ENCODE peak calls at places on chromosomes 3 and 15, in five cellular contexts. M is stomach, E is AG04450, D is kidney, T is esophagus muscularis mucosa. Z is an unnamed sample.

GRCh38 chr3:63333815-63334214 is 55.7 kb downstream of the SYNPR start:
- DNase-seq in M (no peak), D (no peak), T (no peak), E (no peak), Z (no peak)

GRCh38 chr3:50971487-50971924 is 296.8 kb downstream of the DOCK3 start:
- DNase-seq in D (no peak), M (peak), E (peak), T (no peak), Z (no peak)

GRCh38 chr15:35301088-35301487 is 216.0 kb upstream of the NANOGP8 start:
- DNase-seq in E (no peak), T (no peak), D (no peak), M (no peak), Z (no peak)

GRCh38 chr15:80989110-80989517 is 505 bp downstream of the MESD start:
- DNase-seq in E (no peak), M (no peak), D (no peak), T (no peak), Z (no peak)

GRCh38 chr15:38905634-38906033 is 341.0 kb upstream of the RASGRP1 start:
- DNase-seq in D (no peak), E (no peak), T (no peak), M (no peak), Z (no peak)

GRCh38 chr15:58407366-58407765 is 24.4 kb upstream of the LIPC start:
- DNase-seq in T (peak), E (no peak), M (no peak), D (no peak), Z (no peak)

GRCh38 chr3:49867871-49868321 is 1.8 kb downstream of the CAMKV start:
- DNase-seq in T (no peak), E (no peak), D (peak), M (no peak), Z (no peak)

GRCh38 chr3:78804251-78805037 is 963.4 kb downstream of the ROBO1 start:
- DNase-seq in E (no peak), D (no peak), T (no peak), M (no peak), Z (no peak)

GRCh38 chr3:186600896-186601295 is 12.0 kb upstream of the AHSG start:
- DNase-seq in D (no peak), T (no peak), E (no peak), M (no peak), Z (no peak)

GRCh38 chr3:129058441-129059194 is 2.0 kb upstream of the GP9 start:
- DNase-seq in M (peak), T (no peak), D (peak), E (no peak), Z (no peak)

GRCh38 chr3:191154827-191155226 is 44.2 kb upstream of the OSTN start:
- DNase-seq in D (no peak), E (no peak), M (no peak), T (no peak), Z (no peak)

GRCh38 chr15:48221261-48221660 is 15.2 kb downstream of the SLC12A1 start:
- DNase-seq in M (no peak), D (no peak), T (no peak), E (no peak), Z (no peak)

GRCh38 chr3:64792458-64792857 is 104.7 kb upstream of the ADAMTS9 start:
- DNase-seq in E (no peak), T (no peak), M (no peak), D (no peak), Z (no peak)

GRCh38 chr3:126971891-126972351 is 11.0 kb upstream of the PLXNA1 start:
- DNase-seq in T (peak), M (peak), E (no peak), D (peak), Z (peak)

GRCh38 chr15:41856716-41857115 is 18.1 kb downstream of the PLA2G4B start:
- DNase-seq in D (no peak), M (no peak), E (no peak), T (no peak), Z (no peak)

GRCh38 chr15:56385908-56386307 is 20.7 kb downstream of the TEX9 start:
- DNase-seq in E (no peak), D (no peak), M (no peak), T (no peak), Z (no peak)

GRCh38 chr15:68208136-68208535 is 3.0 kb upstream of the CALML4 start:
- DNase-seq in M (peak), E (no peak), D (no peak), T (no peak), Z (no peak)

GRCh38 chr3:72036899-72037298 is 252.0 kb upstream of the PROK2 start:
- DNase-seq in E (no peak), D (no peak), T (no peak), M (no peak), Z (no peak)

GRCh38 chr3:177137774-177138705 is 59.2 kb downstream of the TBL1XR1 start:
- DNase-seq in M (no peak), E (no peak), T (no peak), D (no peak), Z (no peak)

GRCh38 chr15:100765458-100766224 is 114.0 kb upstream of the ALDH1A3 start:
- DNase-seq in M (no peak), E (no peak), D (no peak), T (peak), Z (peak)

GRCh38 chr3:137360531-137361201 is 402.9 kb downstream of the IL20RB start:
- DNase-seq in M (no peak), E (no peak), T (no peak), D (no peak), Z (no peak)

GRCh38 chr15:83747050-83747717 is 93.3 kb downstream of the ADAMTSL3 start:
- DNase-seq in M (no peak), E (no peak), D (no peak), T (no peak), Z (no peak)

GRCh38 chr15:72991026-72991425 is 61.2 kb upstream of the NEO1 start:
- DNase-seq in T (no peak), M (no peak), D (no peak), E (no peak), Z (no peak)

GRCh38 chr3:128009952-128010846 is 42.0 kb upstream of the SEC61A1 start:
- DNase-seq in M (no peak), D (no peak), T (no peak), E (no peak), Z (no peak)

GRCh38 chr15:68583321-68583720 is 4.5 kb downstream of the CORO2B start:
- DNase-seq in T (no peak), E (no peak), D (no peak), M (no peak), Z (no peak)

GRCh38 chr3:24678441-24678865 is 183.8 kb upstream of the THRB start:
- DNase-seq in M (no peak), E (peak), D (no peak), T (no peak), Z (no peak)

GRCh38 chr3:150090006-150090405 is 119.3 kb upstream of the PFN2 start:
- DNase-seq in E (no peak), T (no peak), M (no peak), D (no peak), Z (no peak)

GRCh38 chr3:136960838-136961836 is 3.4 kb downstream of the IL20RB start:
- DNase-seq in T (no peak), E (no peak), D (no peak), M (no peak), Z (no peak)

GRCh38 chr15:52862657-52863056 is 72.5 kb upstream of the ONECUT1 start:
- DNase-seq in M (no peak), E (no peak), D (no peak), T (no peak), Z (no peak)

GRCh38 chr15:72890043-72890442 is 106.5 kb upstream of the ADPGK start:
- DNase-seq in T (no peak), E (no peak), M (no peak), D (no peak), Z (no peak)

GRCh38 chr3:127984241-127984975 is 67.8 kb upstream of the SEC61A1 start:
- DNase-seq in E (no peak), D (no peak), M (no peak), T (peak), Z (no peak)

GRCh38 chr3:125374996-125375941 is at the start of gene ZNF148:
- DNase-seq in T (peak), E (peak), D (peak), M (peak), Z (peak)

DNA sequence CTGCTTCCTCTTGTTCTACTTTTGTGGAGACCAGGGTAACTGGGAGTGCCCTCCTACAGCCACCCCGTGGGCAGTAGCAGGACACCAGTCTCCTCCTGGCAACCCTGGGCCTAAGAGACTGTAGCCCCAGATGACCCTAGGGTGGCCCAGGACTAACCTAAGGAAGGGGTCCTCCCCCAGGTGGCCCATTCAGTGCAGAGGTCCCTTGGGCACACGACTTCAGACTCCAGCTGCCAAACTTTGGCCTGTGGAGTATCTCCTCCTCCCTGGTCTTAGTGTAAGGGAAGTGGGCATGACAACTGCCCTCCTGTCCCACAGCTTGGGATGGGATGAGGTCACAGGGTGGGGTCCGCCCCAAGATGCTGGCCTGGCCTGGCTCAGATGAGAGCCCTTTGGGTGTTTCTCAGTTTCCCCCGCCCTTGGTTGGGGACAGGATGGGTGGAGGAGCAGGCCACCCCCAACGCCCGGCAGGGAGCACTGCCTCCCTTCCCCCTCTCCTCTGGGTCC is 4.8 kb downstream of the CSK start:
- DNase-seq in D (peak), M (no peak), T (no peak), E (no peak), Z (no peak)
- H3K27ac ChIP-seq in D (no peak), M (peak), T (peak), E (no peak), Z (peak)

GRCh38 chr3:11373645-11374044 is 101.4 kb downstream of the ATG7 start:
- DNase-seq in M (no peak), E (no peak), D (no peak), T (no peak), Z (no peak)

GRCh38 chr3:11370134-11370533 is 97.9 kb downstream of the ATG7 start:
- DNase-seq in T (no peak), E (no peak), D (no peak), M (no peak), Z (no peak)

GRCh38 chr3:11370961-11371360 is 98.8 kb downstream of the ATG7 start:
- DNase-seq in E (no peak), M (no peak), T (no peak), D (no peak), Z (no peak)

GRCh38 chr3:11373235-11373634 is 101.0 kb downstream of the ATG7 start:
- DNase-seq in E (no peak), M (no peak), T (no peak), D (no peak), Z (no peak)

GRCh38 chr3:11371758-11372157 is 99.6 kb downstream of the ATG7 start:
- DNase-seq in D (peak), E (no peak), T (no peak), M (no peak), Z (no peak)
- H3K27ac ChIP-seq in D (no peak), E (no peak), T (no peak), M (no peak), Z (no peak)

GRCh38 chr3:12155264-12155663 is 3.4 kb downstream of the TIMP4 start:
- DNase-seq in T (no peak), E (no peak), D (no peak), M (no peak), Z (no peak)

GRCh38 chr3:12155833-12156232 is 2.9 kb downstream of the TIMP4 start:
- DNase-seq in D (no peak), M (no peak), E (no peak), T (no peak), Z (no peak)

GRCh38 chr3:12158387-12159226 is at the start of gene TIMP4:
- DNase-seq in D (peak), E (no peak), T (no peak), M (peak), Z (no peak)

GRCh38 chr3:12157026-12157425 is 1.7 kb downstream of the TIMP4 start:
- DNase-seq in D (no peak), E (no peak), M (no peak), T (no peak), Z (no peak)

GRCh38 chr3:12159227-12159601 is 502 bp upstream of the TIMP4 start:
- DNase-seq in D (no peak), T (no peak), E (no peak), M (no peak), Z (no peak)
- H3K27ac ChIP-seq in D (no peak), T (peak), E (no peak), M (peak), Z (no peak)

DNA sequence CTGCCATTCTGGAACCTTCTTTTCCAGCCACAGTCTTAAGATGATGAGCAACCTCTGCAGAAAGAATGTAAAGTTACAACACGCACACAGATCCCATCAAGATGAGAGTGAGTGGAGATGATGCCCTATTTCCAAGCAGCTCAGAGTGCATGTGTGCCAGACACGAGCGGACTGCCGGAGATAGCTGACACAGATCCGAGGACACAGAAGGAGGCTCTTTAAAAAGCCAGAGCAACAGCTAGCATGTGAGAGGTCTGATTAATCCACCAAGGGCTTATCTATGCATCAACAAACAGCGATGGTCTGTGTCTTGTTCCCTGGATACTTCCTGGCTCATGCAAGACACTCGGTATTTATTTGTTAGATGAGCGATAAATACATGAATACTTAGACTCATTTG is 128.6 kb upstream of the DLG1 start:
- DNase-seq in T (no peak), D (no peak), E (no peak), M (no peak), Z (no peak)
- H3K27ac ChIP-seq in T (no peak), D (no peak), E (no peak), M (no peak), Z (no peak)

DNA sequence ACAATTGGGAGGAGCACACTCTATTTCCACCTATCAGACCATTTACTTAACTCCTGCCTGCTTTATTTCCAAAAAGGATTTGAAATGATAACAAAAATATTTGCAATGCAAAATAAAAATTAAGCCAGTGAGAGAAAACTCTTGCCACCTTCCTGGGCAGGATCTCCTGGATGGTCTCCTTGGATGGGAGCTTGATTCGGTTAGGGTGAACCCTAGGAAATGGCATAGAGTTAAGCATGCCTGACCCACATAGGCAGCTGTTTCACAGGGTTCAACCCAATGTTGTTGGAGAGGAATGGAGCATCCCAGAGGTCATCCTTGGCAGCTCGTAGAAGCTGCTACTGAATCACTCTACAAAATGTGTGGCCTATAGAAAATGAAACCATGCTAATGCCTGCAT is 83.8 kb downstream of the TGFBR2 start:
- DNase-seq in D (no peak), E (no peak), M (no peak), T (no peak), Z (no peak)
- H3K27ac ChIP-seq in D (no peak), E (no peak), M (peak), T (peak), Z (no peak)

GRCh38 chr3:10997196-10997595 is 4.6 kb downstream of the SLC6A1 start:
- DNase-seq in D (no peak), E (no peak), M (no peak), T (no peak), Z (no peak)

GRCh38 chr3:10998542-10998941 is 6.0 kb downstream of the SLC6A1 start:
- DNase-seq in D (no peak), M (no peak), E (no peak), T (no peak), Z (no peak)

GRCh38 chr3:10994311-10994710 is 1.8 kb downstream of the SLC6A1 start:
- DNase-seq in M (no peak), D (no peak), E (no peak), T (no peak), Z (no peak)

GRCh38 chr3:10995871-10996270 is 3.3 kb downstream of the SLC6A1 start:
- DNase-seq in E (no peak), T (no peak), D (no peak), M (no peak), Z (no peak)

GRCh38 chr3:10996345-10997050 is 4.0 kb downstream of the SLC6A1 start:
- DNase-seq in M (no peak), T (no peak), D (no peak), E (no peak), Z (no peak)
- H3K27ac ChIP-seq in M (no peak), T (no peak), D (no peak), E (no peak), Z (no peak)

GRCh38 chr3:53844262-53845102 is 1.7 kb downstream of the CHDH start:
- DNase-seq in T (no peak), D (no peak), E (no peak), M (peak), Z (no peak)
- H3K27ac ChIP-seq in T (no peak), D (peak), E (no peak), M (peak), Z (no peak)